ENCODE peak calls at places on chromosomes 16 and 17, in nine cellular contexts. H is RPMI7951; Z is stimulated activated effector memory CD8-positive, alpha-beta T cell treated with anti-CD3 and anti-CD28 coated beads, Interleukin-12 subunit alpha, Interleukin-12 subunit beta, amount 100 ng/mL, for 72 hours; T is brain microvascular endothelial cell; C is stimulated activated CD8-positive, alpha-beta memory T cell treated with anti-CD3 and anti-CD28 coated beads, Interleukin-4, amount 100 ng/mL, for 24 hours; J is amygdala; M is H4; X is naive thymus-derived CD8-positive, alpha-beta T cell; N is GM04503. A is an unnamed sample.

GRCh38 chr16:17607075-17607509 is 136.3 kb upstream of the XYLT1 start:
- DNase-seq in J (no peak), C (no peak), N (no peak), H (no peak), T (no peak), Z (no peak), X (peak; percentile 1), M (no peak), A (no peak)

GRCh38 chr17:28475151-28475900 is 1.9 kb downstream of the SLC13A2 start:
- DNase-seq in H (no peak), J (no peak), T (no peak), Z (no peak), C (no peak), X (no peak), N (no peak), M (no peak), A (no peak)

GRCh38 chr16:18984425-18985005 is 781 bp downstream of the TMC7 start:
- DNase-seq in C (no peak), Z (no peak), M (no peak), J (no peak), X (no peak), N (no peak), H (no peak), T (no peak), A (no peak)

GRCh38 chr17:74212913-74213791 is at the start of gene TTYH2:
- DNase-seq in J (peak; percentile 92), N (peak; percentile 35), T (peak; percentile 82), Z (peak; percentile 53), C (peak; percentile 61), H (peak; percentile 84), M (peak; percentile 92), X (peak; percentile 58), A (peak; percentile 74)

GRCh38 chr17:71496552-71496951 is 624.3 kb upstream of the SOX9 start:
- DNase-seq in T (no peak), H (no peak), J (no peak), Z (no peak), C (no peak), M (peak; percentile 23), X (no peak), N (peak; percentile 63), A (no peak)

GRCh38 chr17:49928826-49929475 is 40.0 kb upstream of the DLX4 start:
- DNase-seq in H (peak; percentile 79), Z (no peak), J (no peak), M (peak; percentile 55), T (no peak), X (no peak), C (no peak), N (no peak), A (no peak)

GRCh38 chr16:10831899-10832886 is 13.6 kb upstream of the TVP23A start:
- DNase-seq in X (no peak), H (no peak), M (no peak), N (no peak), T (no peak), C (no peak), J (no peak), Z (no peak), A (no peak)

GRCh38 chr16:3135120-3135715 is 389 bp downstream of the ZNF213 start:
- DNase-seq in J (no peak), N (no peak), C (no peak), M (no peak), T (no peak), X (no peak), H (no peak), Z (no peak), A (no peak)

GRCh38 chr17:76957600-76958464 is 89.6 kb downstream of the MGAT5B start:
- DNase-seq in Z (no peak), H (peak; percentile 50), J (no peak), X (no peak), T (peak; percentile 12), M (no peak), N (no peak), C (no peak), A (no peak)

GRCh38 chr17:72024457-72024856 is 96.4 kb upstream of the SOX9 start:
- DNase-seq in N (no peak), T (no peak), H (no peak), M (no peak), X (no peak), J (no peak), Z (no peak), C (no peak), A (no peak)

GRCh38 chr17:76077582-76078110 is 1.3 kb upstream of the ZACN start:
- DNase-seq in N (no peak), T (no peak), H (no peak), Z (no peak), C (no peak), J (no peak), X (no peak), M (no peak), A (no peak)

GRCh38 chr16:84677849-84678248 is 22.0 kb upstream of the USP10 start:
- DNase-seq in H (no peak), Z (no peak), T (no peak), N (no peak), J (no peak), X (no peak), M (no peak), C (no peak), A (no peak)

GRCh38 chr17:81193470-81194224 is 27.6 kb upstream of the AATK start:
- DNase-seq in X (no peak), Z (no peak), T (no peak), N (no peak), H (no peak), M (no peak), J (no peak), C (no peak), A (no peak)

GRCh38 chr16:18958621-18959578 is 24.8 kb upstream of the TMC7 start:
- DNase-seq in C (no peak), J (no peak), M (no peak), T (no peak), Z (no peak), N (no peak), H (peak; percentile 13), X (no peak), A (no peak)

GRCh38 chr17:29196784-29197515 is 16.8 kb upstream of the MYO18A start:
- DNase-seq in Z (no peak), J (no peak), T (no peak), C (no peak), M (no peak), X (no peak), H (no peak), N (no peak), A (no peak)

GRCh38 chr16:88639231-88640038 is 1.1 kb downstream of the IL17C start:
- DNase-seq in C (no peak), T (no peak), N (no peak), Z (no peak), J (no peak), X (no peak), M (no peak), H (no peak), A (no peak)

GRCh38 chr17:39158623-39159022 is 7.2 kb upstream of the PLXDC1 start:
- DNase-seq in H (no peak), T (no peak), M (no peak), X (no peak), J (no peak), C (no peak), N (no peak), Z (no peak), A (no peak)

GRCh38 chr16:69316595-69317034 is 5.5 kb downstream of the VPS4A start:
- DNase-seq in T (no peak), J (no peak), X (no peak), C (no peak), Z (no peak), N (no peak), M (no peak), H (no peak), A (no peak)

GRCh38 chr17:66625321-66625767 is 209.6 kb upstream of the CACNG5 start:
- DNase-seq in M (peak; percentile 54), T (no peak), X (no peak), J (no peak), Z (no peak), N (no peak), C (no peak), H (peak; percentile 47), A (peak; percentile 6)

GRCh38 chr16:79677799-79678525 is 77.4 kb upstream of the MAF start:
- DNase-seq in J (no peak), N (no peak), X (no peak), C (no peak), Z (no peak), T (peak; percentile 14), H (peak; percentile 45), M (peak; percentile 47), A (no peak)

GRCh38 chr17:6712058-6712853 is 913 bp downstream of the SLC13A5 start:
- DNase-seq in T (no peak), H (peak; percentile 11), Z (no peak), N (no peak), J (peak; percentile 70), M (no peak), X (no peak), C (no peak), A (no peak)

GRCh38 chr17:7438050-7438614 is 1.2 kb upstream of the FGF11 start:
- DNase-seq in T (no peak), Z (peak; percentile 22), X (no peak), C (peak; percentile 56), N (no peak), H (no peak), M (no peak), J (peak; percentile 61), A (no peak)

GRCh38 chr17:81510798-81511549 is 1.6 kb downstream of the ACTG1 start:
- DNase-seq in C (no peak), Z (no peak), H (no peak), J (no peak), N (no peak), M (no peak), T (no peak), X (peak; percentile 60), A (no peak)

GRCh38 chr17:27520571-27521185 is 64.4 kb downstream of the KSR1 start:
- DNase-seq in Z (no peak), X (no peak), T (no peak), M (no peak), N (no peak), J (peak; percentile 68), H (peak; percentile 27), C (no peak), A (no peak)

GRCh38 chr16:48911700-48912099 is 301.7 kb upstream of the N4BP1 start:
- DNase-seq in C (no peak), Z (no peak), J (no peak), M (no peak), X (no peak), H (no peak), T (no peak), N (no peak), A (peak; percentile 43)

GRCh38 chr16:3577302-3577752 is at the start of gene NLRC3:
- DNase-seq in M (no peak), X (peak; percentile 58), H (no peak), J (no peak), C (peak; percentile 24), Z (peak; percentile 27), N (no peak), T (no peak), A (no peak)

GRCh38 chr17:1216209-1216937 is 36.6 kb upstream of the ABR start:
- DNase-seq in J (no peak), H (no peak), M (no peak), T (no peak), Z (no peak), C (no peak), N (no peak), X (no peak), A (no peak)

GRCh38 chr16:57409870-57410585 is 5.5 kb downstream of the CCL17 start:
- DNase-seq in T (no peak), C (no peak), Z (no peak), X (no peak), M (no peak), N (no peak), J (no peak), H (peak; percentile 21), A (no peak)

GRCh38 chr16:86975445-86975844 is 341.7 kb downstream of the C16orf95 start:
- DNase-seq in Z (no peak), N (no peak), C (no peak), M (peak; percentile 96), X (no peak), T (peak; percentile 81), H (peak; percentile 98), J (no peak), A (no peak)

GRCh38 chr16:12575288-12575687 is 228.4 kb downstream of the CPPED1 start:
- DNase-seq in Z (no peak), M (no peak), N (no peak), C (no peak), X (no peak), J (no peak), T (no peak), H (no peak), A (no peak)

GRCh38 chr16:51884773-51885172 is 662.2 kb downstream of the TOX3 start:
- DNase-seq in X (no peak), N (no peak), Z (no peak), M (no peak), T (no peak), C (no peak), J (no peak), H (no peak), A (no peak)

A was measured in cerebellum.